ENCODE peak calls at places on chromosomes 12 and 14, in six cellular contexts. S is A549; Q is testis; T is adrenal gland; F is lower lobe of right lung; H is effector memory CD4-positive, alpha-beta T cell. I is an unnamed sample. For H3K4me1, the result is how much of the 10 kb centered on the place peaks cover.

GRCh38 chr12:130829391-130830245 is 9.4 kb downstream of the STX2 start:
- DNase-seq in S (no peak), T (no peak), F (no peak), H (no peak), Q (no peak), I (peak)

GRCh38 chr12:104930388-104931326 is 27.4 kb downstream of the SLC41A2 start:
- DNase-seq in Q (no peak), T (no peak), F (no peak), S (no peak), H (no peak), I (no peak)

GRCh38 chr14:73238262-73238852 is 1.1 kb downstream of the PAPLN start:
- DNase-seq in H (no peak), F (no peak), S (peak), T (no peak), Q (no peak), I (no peak)

GRCh38 chr12:5694759-5695409 is 250.2 kb downstream of the ANO2 start:
- DNase-seq in S (no peak), Q (no peak), H (no peak), T (no peak), F (no peak), I (peak)

GRCh38 chr14:27096091-27096490 is 498.3 kb upstream of the NOVA1 start:
- DNase-seq in Q (no peak), S (no peak), F (no peak), H (no peak), T (no peak), I (no peak)

GRCh38 chr14:100546051-100546443 is 41.2 kb downstream of the BEGAIN start:
- DNase-seq in S (no peak), F (peak), Q (peak), H (no peak), T (no peak), I (no peak)

GRCh38 chr12:60194682-60195081 is 598.9 kb downstream of the SLC16A7 start:
- DNase-seq in F (no peak), T (no peak), Q (no peak), H (no peak), S (no peak), I (no peak)

GRCh38 chr12:75724913-75725312 is 213.5 kb upstream of the KRR1 start:
- DNase-seq in Q (peak), F (no peak), S (peak), T (peak), H (no peak), I (no peak)

GRCh38 chr12:126397071-126397571 is 1331.9 kb downstream of the AACS start:
- DNase-seq in S (no peak), H (no peak), Q (no peak), T (no peak), F (no peak), I (no peak)

GRCh38 chr14:75604979-75605825 is 26.8 kb downstream of the FLVCR2 start:
- DNase-seq in T (peak), H (no peak), Q (peak), F (no peak), S (no peak), I (peak)

GRCh38 chr14:69504775-69505174 is 20.2 kb downstream of the PLEKHD1 start:
- DNase-seq in Q (no peak), T (no peak), S (no peak), F (no peak), H (no peak), I (no peak)

GRCh38 chr12:104306376-104306775 is 2.8 kb downstream of the EID3 start:
- DNase-seq in F (no peak), Q (no peak), H (no peak), S (no peak), T (no peak), I (no peak)

GRCh38 chr12:92424338-92424737 is 278.5 kb upstream of the PLEKHG7 start:
- DNase-seq in H (no peak), Q (no peak), S (no peak), F (no peak), T (no peak), I (no peak)

GRCh38 chr14:96519970-96520369 is 17.8 kb downstream of the PAPOLA start:
- DNase-seq in H (no peak), F (no peak), Q (peak), S (no peak), T (no peak), I (no peak)

GRCh38 chr12:95582230-95583058 is 31.2 kb upstream of the USP44 start:
- DNase-seq in F (no peak), Q (no peak), T (no peak), H (no peak), S (peak), I (no peak)

GRCh38 chr12:113660941-113661340 is 189.3 kb upstream of the LHX5 start:
- DNase-seq in T (no peak), F (no peak), H (no peak), Q (no peak), S (no peak), I (no peak)

GRCh38 chr14:82796081-82796480 is 1262.4 kb upstream of the SEL1L start:
- DNase-seq in Q (no peak), T (no peak), S (no peak), F (no peak), H (no peak), I (no peak)

GRCh38 chr14:29645117-29645516 is 282.5 kb downstream of the PRKD1 start:
- DNase-seq in F (no peak), Q (no peak), H (no peak), T (no peak), S (no peak), I (no peak)

GRCh38 chr12:131114942-131115584 is 161.4 kb downstream of the ADGRD1 start:
- DNase-seq in S (no peak), H (no peak), Q (no peak), F (peak), T (no peak), I (no peak)

GRCh38 chr12:64510687-64511086 is 58.8 kb downstream of the TBK1 start:
- DNase-seq in Q (no peak), F (no peak), T (no peak), H (no peak), S (no peak), I (no peak)

GRCh38 chr14:21467620-21468019 is 9.1 kb downstream of the RAB2B start:
- DNase-seq in Q (no peak), H (no peak), F (no peak), S (no peak), T (no peak), I (no peak)

GRCh38 chr14:33568935-33569579 is 381.8 kb downstream of the EGLN3 start:
- DNase-seq in H (no peak), S (no peak), Q (no peak), T (no peak), F (no peak), I (no peak)

GRCh38 chr14:37406095-37406494 is 189.0 kb downstream of the FOXA1 start:
- DNase-seq in T (no peak), H (no peak), S (no peak), Q (no peak), F (no peak), I (no peak)

GRCh38 chr12:119412811-119413794 is 78.6 kb downstream of the CCDC60 start:
- DNase-seq in H (peak), T (peak), F (no peak), S (peak), Q (peak), I (peak)

GRCh38 chr14:47022721-47023120 is 371.1 kb upstream of the RPL10L start:
- DNase-seq in T (no peak), S (no peak), H (no peak), Q (no peak), F (no peak), I (no peak)

GRCh38 chr14:94907626-94908261 is 137.8 kb upstream of the GSC start:
- DNase-seq in H (no peak), S (no peak), F (no peak), Q (peak), T (no peak), I (peak)

GRCh38 chr12:57793920-57794319 is 11.3 kb downstream of the TSFM start:
- DNase-seq in Q (no peak), F (no peak), H (no peak), T (peak), S (no peak), I (no peak)

GRCh38 chr12:104272938-104273337 is 30.6 kb upstream of the EID3 start:
- DNase-seq in Q (no peak), H (no peak), F (no peak), S (no peak), T (no peak), I (no peak)

GRCh38 chr14:81301371-81301770 is 80.6 kb upstream of the GTF2A1 start:
- DNase-seq in Q (no peak), F (no peak), H (no peak), T (no peak), S (no peak), I (no peak)

GRCh38 chr12:57803317-57803893 is 15.1 kb downstream of the AVIL start:
- DNase-seq in T (peak), S (peak), F (no peak), H (peak), Q (peak), I (peak)

GRCh38 chr14:61419201-61419600 is 97.8 kb downstream of the PRKCH start:
- DNase-seq in T (no peak), S (no peak), Q (no peak), F (no peak), H (no peak), I (no peak)

GRCh38 chr14:61417890-61418455 is 96.6 kb downstream of the PRKCH start:
- DNase-seq in Q (no peak), S (no peak), F (no peak), H (no peak), T (no peak), I (no peak)

GRCh38 chr14:61417141-61417540 is 95.8 kb downstream of the PRKCH start:
- DNase-seq in Q (no peak), F (no peak), H (no peak), S (no peak), T (no peak), I (no peak)

GRCh38 chr14:61418749-61419148 is 97.4 kb downstream of the PRKCH start:
- DNase-seq in H (no peak), Q (no peak), F (no peak), S (no peak), T (peak), I (no peak)

DNA sequence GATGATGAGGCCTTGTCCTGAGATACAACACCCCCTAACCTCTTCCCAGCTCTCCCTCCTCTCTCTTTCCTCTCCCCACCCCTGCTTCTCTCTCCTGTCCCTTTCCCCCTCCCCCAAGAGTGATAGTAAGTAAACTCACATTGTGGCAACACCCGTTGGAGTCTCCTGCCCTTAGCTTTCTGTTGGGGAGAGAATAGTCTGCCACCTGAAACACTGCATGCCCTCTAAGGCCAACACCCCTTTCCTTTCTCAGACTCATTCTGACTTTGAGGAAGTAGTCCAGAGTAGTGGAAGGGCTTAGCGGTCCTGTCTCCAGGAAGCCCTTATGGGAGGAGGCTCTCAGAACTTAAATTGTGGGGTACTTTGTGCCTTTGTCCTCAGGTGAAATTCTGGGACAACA is 95.2 kb downstream of the PRKCH start:
- DNase-seq in H (no peak), T (no peak), F (no peak), S (no peak), Q (no peak), I (no peak)
- H3K4me1 ChIP-seq in H (half or more), T (under half), F (half or more), S (under half), Q (under half), I (under half)

GRCh38 chr14:44893535-44893934 is 68.2 kb downstream of the KLHL28 start:
- DNase-seq in Q (no peak), F (no peak), T (no peak), H (no peak), S (no peak), I (no peak)
- H3K4me3 ChIP-seq in Q (no peak), F (no peak), T (no peak), H (no peak), S (no peak), I (no peak)

GRCh38 chr14:91866061-91866460 is 1.3 kb downstream of the TC2N start:
- DNase-seq in H (no peak), F (no peak), T (no peak), S (no peak), Q (no peak), I (no peak)
- H3K4me1 ChIP-seq in H (half or more), F (under half), T (under half), S (under half), Q (under half), I (under half)

DNA sequence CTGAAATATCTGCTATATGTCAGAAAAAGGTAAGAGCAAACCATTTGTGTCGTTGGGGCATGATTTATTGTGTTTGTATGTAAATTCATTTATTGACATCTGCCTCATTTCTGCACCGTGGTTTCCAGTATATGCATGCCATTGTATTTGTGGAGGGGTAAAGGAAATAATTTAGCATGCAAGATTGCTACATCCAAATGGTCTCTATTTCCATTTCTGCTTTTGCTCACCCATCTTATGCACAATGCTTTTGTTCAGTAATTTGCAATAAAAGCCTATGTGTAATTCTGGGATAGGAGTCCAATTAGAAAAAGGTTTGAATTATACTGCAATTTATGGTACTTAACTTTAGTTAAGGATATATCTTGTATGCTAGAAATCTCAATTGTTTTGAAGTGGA is 101.8 kb downstream of the UNC79 start:
- DNase-seq in S (no peak), T (no peak), H (no peak), Q (no peak), F (no peak), I (no peak)
- H3K4me3 ChIP-seq in S (no peak), T (no peak), H (no peak), Q (no peak), F (no peak), I (no peak)

GRCh38 chr12:124370384-124370783 is 75.5 kb downstream of the RFLNA start:
- DNase-seq in H (no peak), S (no peak), Q (no peak), F (no peak), T (no peak), I (no peak)
- H3K4me1 ChIP-seq in H (under half), S (half or more), Q (half or more), F (under half), T (half or more), I (under half)

GRCh38 chr14:23612354-23612732 is 23.8 kb upstream of the DHRS2 start:
- DNase-seq in H (no peak), Q (no peak), S (no peak), T (no peak), F (no peak), I (no peak)
- H3K4me3 ChIP-seq in H (no peak), Q (no peak), S (no peak), T (no peak), F (peak), I (no peak)

I was measured in endodermal cell.